ENCODE peak calls at places on chromosomes 3 and 15, in seven cellular contexts. I is NCI-H748 treated with DMSO at 0.1 percent for 48 hours; S is caudate nucleus; C is left kidney; R is activated CD4-positive, alpha-beta T cell treated with anti-CD3 and anti-CD28 coated beads for 48 hours; M is iris pigment epithelial cell; X is GM06990. F is an unnamed sample.

GRCh38 chr15:60021589-60022378 is 17.7 kb downstream of the FOXB1 start:
- DNase-seq in X (no peak), R (no peak), C (no peak), S (no peak), I (no peak), M (no peak), F (no peak)

GRCh38 chr3:43185256-43185655 is 79.4 kb upstream of the POMGNT2 start:
- DNase-seq in C (no peak), X (no peak), R (no peak), M (no peak), S (no peak), I (no peak), F (no peak)

GRCh38 chr3:195697582-195698324 is 23.0 kb upstream of the MUC20 start:
- DNase-seq in S (no peak), M (peak), R (no peak), I (no peak), X (no peak), C (peak), F (no peak)

GRCh38 chr3:62199126-62199525 is 174.2 kb downstream of the FEZF2 start:
- DNase-seq in I (no peak), C (no peak), M (no peak), S (no peak), R (no peak), X (no peak), F (no peak)

GRCh38 chr3:1710663-1711062 is 388.0 kb upstream of the CNTN4 start:
- DNase-seq in R (no peak), X (no peak), I (no peak), C (no peak), S (no peak), M (no peak), F (no peak)

GRCh38 chr3:16379838-16380237 is 114.8 kb downstream of the OXNAD1 start:
- DNase-seq in I (no peak), S (no peak), C (no peak), R (no peak), X (no peak), M (peak), F (no peak)

GRCh38 chr3:183710231-183710630 is 12.6 kb downstream of the YEATS2 start:
- DNase-seq in R (no peak), S (no peak), C (no peak), X (no peak), I (no peak), M (no peak), F (no peak)

GRCh38 chr3:141055536-141056445 is 4.6 kb downstream of the SPSB4 start:
- DNase-seq in X (no peak), M (no peak), I (no peak), C (peak), S (no peak), R (no peak), F (no peak)

GRCh38 chr15:81069356-81069755 is 64.7 kb upstream of the CFAP161 start:
- DNase-seq in R (no peak), S (no peak), M (no peak), C (no peak), I (no peak), X (no peak), F (no peak)

GRCh38 chr15:60047701-60048100 is 43.6 kb downstream of the FOXB1 start:
- DNase-seq in C (no peak), S (no peak), X (no peak), M (peak), I (no peak), R (no peak), F (no peak)

GRCh38 chr3:15428539-15428938 is 1.1 kb downstream of the EAF1 start:
- DNase-seq in X (no peak), I (no peak), S (no peak), C (peak), M (peak), R (peak), F (peak)

GRCh38 chr3:63228677-63229076 is 49.4 kb upstream of the SYNPR start:
- DNase-seq in I (peak), S (no peak), C (peak), R (peak), X (peak), M (peak), F (no peak)

GRCh38 chr15:75235760-75236729 is 22.1 kb upstream of the GOLGA6C start:
- DNase-seq in X (no peak), S (no peak), M (no peak), I (no peak), C (no peak), R (no peak), F (no peak)

GRCh38 chr3:189909573-189909972 is 211.1 kb downstream of the P3H2 start:
- DNase-seq in X (no peak), R (no peak), S (no peak), C (no peak), M (no peak), I (no peak), F (no peak)

GRCh38 chr15:89184367-89184766 is 37.0 kb downstream of the RLBP1 start:
- DNase-seq in C (no peak), I (no peak), M (no peak), S (no peak), R (no peak), X (no peak), F (no peak)

GRCh38 chr3:194640829-194641228 is 7.6 kb upstream of the TMEM44 start:
- DNase-seq in M (peak), S (no peak), C (peak), R (peak), X (no peak), I (no peak), F (peak)

GRCh38 chr15:92997821-92998220 is 91.2 kb downstream of the RGMA start:
- DNase-seq in S (no peak), X (no peak), C (no peak), M (no peak), I (no peak), R (no peak), F (no peak)

GRCh38 chr3:65833761-65834505 is 204.8 kb downstream of the MAGI1 start:
- DNase-seq in S (no peak), C (no peak), X (peak), I (no peak), M (peak), R (no peak), F (no peak)

F was measured in erythroblast.